ENCODE peak calls at places on chromosomes 13 and 19, in nine cellular contexts. O is posterior cingulate gyrus; F is NAMALWA; Y is stimulated activated CD4-positive, alpha-beta T cell treated with anti-CD3 and anti-CD28 coated beads, Interleukin-12 subunit alpha, Interleukin-12 subunit beta, amount 100 ng/mL, for 4 hours; J is stimulated activated CD8-positive, alpha-beta memory T cell treated with anti-CD3 and anti-CD28 coated beads, Interleukin-2, amount 100 ng/mL, for 48 hours; P is germinal center; Q is activated CD4-positive, CD25-positive, alpha-beta regulatory T cell treated with anti-CD3 and anti-CD28 coated beads, Interleukin-2, amount 50 U/mL, for 16 hours; W is HEK293T; M is lower leg skin. G is an unnamed sample.

GRCh38 chr13:48210178-48210577 is 22.8 kb upstream of the ITM2B start:
- DNase-seq in O (no peak), F (no peak), Y (no peak), J (no peak), P (no peak), Q (no peak), W (no peak), M (no peak), G (peak; percentile 90)

GRCh38 chr19:7925171-7925837 is 631 bp downstream of the CTXN1 start:
- DNase-seq in O (peak; percentile 45), F (peak; percentile 91), Y (peak; percentile 75), J (peak; percentile 79), P (peak; percentile 92), Q (peak; percentile 61), W (peak; percentile 85), M (no peak), G (peak; percentile 58)

GRCh38 chr19:42132851-42133528 is 744 bp upstream of the POU2F2 start:
- DNase-seq in O (peak; percentile 66), F (peak; percentile 86), Y (peak; percentile 85), J (peak; percentile 79), P (peak; percentile 87), Q (peak; percentile 76), W (peak; percentile 91), M (peak; percentile 27), G (peak; percentile 57)

GRCh38 chr19:44141191-44142013 is at the start of gene ZNF234:
- DNase-seq in O (peak; percentile 90), F (no peak), Y (peak; percentile 63), J (peak; percentile 36), P (peak; percentile 86), Q (peak; percentile 42), W (peak; percentile 82), M (peak; percentile 82), G (peak; percentile 83)

GRCh38 chr13:75437582-75438318 is 44.2 kb downstream of the TBC1D4 start:
- DNase-seq in O (no peak), F (no peak), Y (no peak), J (no peak), P (no peak), Q (no peak), W (peak; percentile 82), M (no peak), G (no peak)

GRCh38 chr19:29743681-29744080 is 28.6 kb upstream of the C19orf12 start:
- DNase-seq in O (no peak), F (no peak), Y (no peak), J (no peak), P (no peak), Q (no peak), W (no peak), M (no peak), G (no peak)

GRCh38 chr19:38417544-38418506 is 8.2 kb downstream of the RASGRP4 start:
- DNase-seq in O (no peak), F (no peak), Y (peak; percentile 57), J (no peak), P (peak; percentile 75), Q (no peak), W (no peak), M (peak; percentile 65), G (peak; percentile 45)

GRCh38 chr19:33628921-33629825 is 7.4 kb downstream of the CHST8 start:
- DNase-seq in O (no peak), F (no peak), Y (no peak), J (no peak), P (no peak), Q (no peak), W (no peak), M (no peak), G (no peak)

GRCh38 chr13:113584870-113585671 is 518 bp downstream of the TFDP1 start:
- DNase-seq in O (no peak), F (peak; percentile 55), Y (peak; percentile 42), J (peak; percentile 28), P (peak; percentile 53), Q (no peak), W (no peak), M (no peak), G (peak; percentile 16)

GRCh38 chr19:4555657-4556561 is 3.6 kb downstream of the SEMA6B start:
- DNase-seq in O (no peak), F (peak; percentile 59), Y (no peak), J (no peak), P (no peak), Q (no peak), W (peak; percentile 77), M (no peak), G (peak; percentile 66)

GRCh38 chr19:610071-610800 is 20.6 kb downstream of the HCN2 start:
- DNase-seq in O (no peak), F (no peak), Y (peak; percentile 16), J (no peak), P (no peak), Q (no peak), W (no peak), M (no peak), G (no peak)

GRCh38 chr13:73060251-73061160 is 1.7 kb downstream of the KLF5 start:
- DNase-seq in O (no peak), F (no peak), Y (no peak), J (no peak), P (no peak), Q (no peak), W (peak; percentile 51), M (no peak), G (peak; percentile 71)

GRCh38 chr19:46372901-46373572 is 26.1 kb downstream of the PPP5C start:
- DNase-seq in O (no peak), F (no peak), Y (no peak), J (no peak), P (no peak), Q (no peak), W (no peak), M (no peak), G (peak; percentile 88)

GRCh38 chr19:34461375-34462100 is 20.0 kb upstream of the WTIP start:
- DNase-seq in O (no peak), F (no peak), Y (no peak), J (no peak), P (no peak), Q (no peak), W (no peak), M (no peak), G (no peak)

GRCh38 chr19:4559569-4559968 is at the start of gene SEMA6B:
- DNase-seq in O (peak; percentile 27), F (no peak), Y (no peak), J (no peak), P (no peak), Q (no peak), W (no peak), M (peak; percentile 40), G (no peak)

GRCh38 chr19:29526730-29527499 is 1.1 kb downstream of the VSTM2B start:
- DNase-seq in O (no peak), F (no peak), Y (no peak), J (peak; percentile 29), P (peak; percentile 29), Q (no peak), W (no peak), M (no peak), G (no peak)

GRCh38 chr19:35142531-35143230 is 374 bp upstream of the FXYD7 start:
- DNase-seq in O (peak; percentile 70), F (peak; percentile 68), Y (peak; percentile 66), J (peak; percentile 60), P (peak; percentile 76), Q (peak; percentile 55), W (peak; percentile 63), M (no peak), G (no peak)

GRCh38 chr19:31562916-31563626 is 213.8 kb upstream of the TSHZ3 start:
- DNase-seq in O (no peak), F (no peak), Y (no peak), J (no peak), P (no peak), Q (no peak), W (no peak), M (no peak), G (no peak)

GRCh38 chr19:45125360-45125759 is 32.4 kb downstream of the PPP1R37 start:
- DNase-seq in O (no peak), F (no peak), Y (no peak), J (no peak), P (no peak), Q (no peak), W (no peak), M (no peak), G (no peak)

GRCh38 chr13:21079761-21080730 is 18.7 kb upstream of the LATS2 start:
- DNase-seq in O (no peak), F (no peak), Y (no peak), J (no peak), P (no peak), Q (no peak), W (no peak), M (no peak), G (peak; percentile 57)

GRCh38 chr19:2923510-2923909 is 21.3 kb downstream of the ZNF77 start:
- DNase-seq in O (no peak), F (no peak), Y (no peak), J (no peak), P (no peak), Q (no peak), W (no peak), M (no peak), G (peak; percentile 74)

GRCh38 chr13:74270018-74270417 is 135.8 kb upstream of the KLF12 start:
- DNase-seq in O (no peak), F (no peak), Y (no peak), J (no peak), P (no peak), Q (no peak), W (no peak), M (no peak), G (peak; percentile 17)

GRCh38 chr13:24251525-24251924 is 57.9 kb upstream of the C1QTNF9 start:
- DNase-seq in O (no peak), F (no peak), Y (peak; percentile 65), J (peak; percentile 44), P (no peak), Q (peak; percentile 79), W (no peak), M (no peak), G (no peak)

GRCh38 chr19:1250374-1251232 is 2.2 kb downstream of the MIDN start:
- DNase-seq in O (no peak), F (peak; percentile 63), Y (peak; percentile 42), J (no peak), P (peak; percentile 57), Q (no peak), W (peak; percentile 37), M (no peak), G (no peak)

GRCh38 chr19:343941-344624 is 513 bp downstream of the MIER2 start:
- DNase-seq in O (no peak), F (peak; percentile 28), Y (peak; percentile 46), J (peak; percentile 23), P (no peak), Q (no peak), W (peak; percentile 82), M (no peak), G (no peak)

GRCh38 chr13:66689037-66689619 is 541.0 kb downstream of the PCDH9 start:
- DNase-seq in O (no peak), F (peak; percentile 55), Y (no peak), J (no peak), P (no peak), Q (no peak), W (no peak), M (no peak), G (no peak)

GRCh38 chr19:49362048-49362925 is at the start of gene TEAD2:
- DNase-seq in O (no peak), F (peak; percentile 36), Y (no peak), J (no peak), P (peak; percentile 24), Q (no peak), W (peak; percentile 67), M (no peak), G (peak; percentile 59)

GRCh38 chr19:17554968-17555479 is 425 bp upstream of the COLGALT1 start:
- DNase-seq in O (no peak), F (no peak), Y (no peak), J (no peak), P (no peak), Q (no peak), W (no peak), M (no peak), G (no peak)